ENCODE peak calls at places on chromosomes 6 and 20, in seven cellular contexts. Q is stimulated activated CD4-positive, alpha-beta T cell treated with anti-CD3 and anti-CD28 coated beads, Interleukin-15, amount 100 ng/mL, for 1 hour; J is H9; K is epithelial cell of proximal tubule; H is activated T-helper 1 cell treated with Interleukin-2 at 50 U/mL for 16 hours; C is Panc1; P is fibroblast of pulmonary artery. U is an unnamed sample.

GRCh38 chr6:117829594-117830319 is 77.3 kb upstream of the SLC35F1 start:
- DNase-seq in Q (no peak), J (peak), K (no peak), H (no peak), C (no peak), P (peak), U (no peak)

GRCh38 chr6:98839788-98840361 is 5.5 kb downstream of the POU3F2 start:
- DNase-seq in Q (no peak), J (no peak), K (no peak), H (no peak), C (no peak), P (peak), U (no peak)

GRCh38 chr6:42257614-42258013 is 40.0 kb upstream of the MRPS10 start:
- DNase-seq in Q (no peak), J (peak), K (no peak), H (no peak), C (no peak), P (no peak), U (no peak)

GRCh38 chr6:90295854-90296345 is 743 bp downstream of the BACH2 start:
- DNase-seq in Q (peak), J (peak), K (no peak), H (peak), C (no peak), P (peak), U (no peak)

GRCh38 chr6:25311251-25311910 is 32.2 kb downstream of the CARMIL1 start:
- DNase-seq in Q (no peak), J (no peak), K (no peak), H (no peak), C (no peak), P (peak), U (peak)

GRCh38 chr6:69816017-69816416 is 19.2 kb upstream of the LMBRD1 start:
- DNase-seq in Q (no peak), J (no peak), K (no peak), H (no peak), C (no peak), P (no peak), U (no peak)

GRCh38 chr20:43322851-43323250 is 133.1 kb upstream of the PTPRT start:
- DNase-seq in Q (no peak), J (no peak), K (no peak), H (no peak), C (no peak), P (peak), U (no peak)

GRCh38 chr6:25296217-25296905 is 17.2 kb downstream of the CARMIL1 start:
- DNase-seq in Q (no peak), J (no peak), K (no peak), H (no peak), C (no peak), P (no peak), U (no peak)

GRCh38 chr6:95819461-95819860 is 196.3 kb upstream of the FUT9 start:
- DNase-seq in Q (no peak), J (no peak), K (no peak), H (no peak), C (no peak), P (no peak), U (no peak)

GRCh38 chr20:54688476-54688875 is 213.1 kb downstream of the DOK5 start:
- DNase-seq in Q (no peak), J (no peak), K (no peak), H (no peak), C (no peak), P (no peak), U (no peak)

GRCh38 chr20:11492846-11493245 is 424.8 kb upstream of the BTBD3 start:
- DNase-seq in Q (no peak), J (no peak), K (no peak), H (no peak), C (no peak), P (no peak), U (no peak)

GRCh38 chr20:37526839-37527637 is 638 bp downstream of the BLCAP start:
- DNase-seq in Q (no peak), J (no peak), K (no peak), H (no peak), C (no peak), P (peak), U (no peak)

GRCh38 chr20:43187476-43188233 is 2.1 kb downstream of the PTPRT start:
- DNase-seq in Q (peak), J (peak), K (no peak), H (peak), C (peak), P (peak), U (peak)

GRCh38 chr6:136989591-136990578 is 54.9 kb downstream of the IL20RA start:
- DNase-seq in Q (no peak), J (peak), K (no peak), H (no peak), C (no peak), P (no peak), U (no peak)

GRCh38 chr20:41222703-41223102 is 85.4 kb downstream of the PLCG1 start:
- DNase-seq in Q (no peak), J (no peak), K (no peak), H (no peak), C (no peak), P (peak), U (no peak)

GRCh38 chr6:121435444-121436069 is at the start of gene GJA1:
- DNase-seq in Q (no peak), J (peak), K (no peak), H (no peak), C (peak), P (peak), U (peak)

GRCh38 chr20:17684077-17684888 is 2.2 kb upstream of the RRBP1 start:
- DNase-seq in Q (no peak), J (no peak), K (no peak), H (no peak), C (no peak), P (no peak), U (no peak)

GRCh38 chr6:110542311-110543024 is 66.1 kb upstream of the SLC22A16 start:
- DNase-seq in Q (no peak), J (no peak), K (no peak), H (no peak), C (no peak), P (no peak), U (no peak)

GRCh38 chr6:70280462-70280861 is 22.4 kb downstream of the COL9A1 start:
- DNase-seq in Q (no peak), J (peak), K (no peak), H (no peak), C (no peak), P (no peak), U (no peak)

U was measured in kidney epithelial cell.